ENCODE peak calls at places on chromosomes 2 and 18, in eight cellular contexts. M, S, N, Y, O, A, D and X are unnamed samples.
A peak's percentile ranks its signal among the peaks of the same experiment; 100 is the strongest.

GRCh38 chr2:43375746-43376522 is 149.5 kb upstream of the ZFP36L2 start:
- ATAC-seq in M (peak; percentile 34), S (no peak), N (no peak), Y (no peak), O (peak; percentile 70), A (no peak), D (no peak), X (no peak)

GRCh38 chr2:134454931-134455330 is 201.1 kb downstream of the MGAT5 start:
- ATAC-seq in M (no peak), S (no peak), N (no peak), Y (no peak), O (no peak), A (no peak), D (no peak), X (no peak)

GRCh38 chr2:190221438-190221837 is 98.2 kb downstream of the HIBCH start:
- ATAC-seq in M (no peak), S (no peak), N (no peak), Y (no peak), O (no peak), A (no peak), D (no peak), X (no peak)

GRCh38 chr2:1830936-1831616 is 86.8 kb upstream of the PXDN start:
- ATAC-seq in M (no peak), S (no peak), N (no peak), Y (no peak), O (no peak), A (no peak), D (no peak), X (no peak)

GRCh38 chr18:24220318-24220688 is 81.4 kb downstream of the CABYR start:
- ATAC-seq in M (no peak), S (no peak), N (no peak), Y (no peak), O (peak; percentile 29), A (no peak), D (no peak), X (no peak)

GRCh38 chr18:45324489-45325111 is 290.7 kb upstream of the SLC14A2 start:
- ATAC-seq in M (peak; percentile 72), S (no peak), N (no peak), Y (no peak), O (peak; percentile 56), A (peak; percentile 78), D (no peak), X (no peak)

GRCh38 chr2:162333968-162334367 is 10.0 kb upstream of the GCA start:
- ATAC-seq in M (peak; percentile 59), S (no peak), N (peak; percentile 52), Y (peak; percentile 94), O (no peak), A (peak; percentile 70), D (peak; percentile 49), X (no peak)

GRCh38 chr2:138780908-138781307 is 718 bp upstream of the NXPH2 start:
- ATAC-seq in M (no peak), S (no peak), N (no peak), Y (no peak), O (no peak), A (peak; percentile 21), D (no peak), X (no peak)

GRCh38 chr18:29164020-29164706 is 987.2 kb upstream of the CDH2 start:
- ATAC-seq in M (peak; percentile 67), S (no peak), N (no peak), Y (peak; percentile 77), O (peak; percentile 77), A (no peak), D (no peak), X (no peak)

GRCh38 chr2:105800953-105801635 is 56.4 kb downstream of the NCK2 start:
- ATAC-seq in M (no peak), S (no peak), N (no peak), Y (no peak), O (no peak), A (no peak), D (no peak), X (no peak)

GRCh38 chr18:44729631-44730101 is 49.0 kb downstream of the SETBP1 start:
- ATAC-seq in M (no peak), S (no peak), N (peak; percentile 66), Y (no peak), O (no peak), A (peak; percentile 26), D (peak; percentile 78), X (no peak)